ENCODE peak calls at places on chromosome 2, in six cellular contexts. P is CD8-positive, alpha-beta T cell; J is neuronal stem cell; Z is GM23248; K is fibroblast of lung; F is IMR-90. T is an unnamed sample.

GRCh38 chr2:4391013-4391412 is 687.6 kb downstream of the DCDC2C start:
- DNase-seq in K (no peak), P (no peak), J (no peak), Z (no peak), F (no peak), T (no peak)

GRCh38 chr2:109067829-109068152 is 61.2 kb upstream of the SH3RF3 start:
- DNase-seq in Z (no peak), F (no peak), P (no peak), K (no peak), J (no peak), T (no peak)

GRCh38 chr2:148201075-148202004 is 180.4 kb downstream of the MBD5 start:
- DNase-seq in P (peak; percentile 2), F (peak; percentile 31), Z (peak; percentile 47), J (peak; percentile 35), K (peak; percentile 12), T (peak; percentile 42)

GRCh38 chr2:121897335-121897970 is 142.0 kb downstream of the TSN start:
- DNase-seq in P (no peak), J (no peak), Z (peak; percentile 71), K (peak; percentile 25), F (peak; percentile 27), T (peak; percentile 34)

GRCh38 chr2:239441261-239441701 is 40.5 kb upstream of the HDAC4 start:
- DNase-seq in F (no peak), P (no peak), K (peak; percentile 17), Z (no peak), J (no peak), T (no peak)

GRCh38 chr2:26193578-26194231 is 20.8 kb downstream of the GAREM2 start:
- DNase-seq in K (no peak), P (no peak), J (no peak), F (peak; percentile 62), Z (peak; percentile 63), T (no peak)

GRCh38 chr2:1283856-1284255 is 129.4 kb upstream of the TPO start:
- DNase-seq in F (no peak), K (no peak), Z (no peak), P (no peak), J (no peak), T (no peak)

GRCh38 chr2:147017976-147018645 is 826.7 kb upstream of the ACVR2A start:
- DNase-seq in K (no peak), P (no peak), Z (peak; percentile 33), J (no peak), F (no peak), T (no peak)

GRCh38 chr2:215060851-215061541 is 77.4 kb downstream of the ABCA12 start:
- DNase-seq in F (no peak), K (no peak), Z (peak; percentile 5), J (no peak), P (no peak), T (no peak)

GRCh38 chr2:65782996-65783650 is 350.7 kb upstream of the SPRED2 start:
- DNase-seq in J (no peak), Z (no peak), F (no peak), K (no peak), P (no peak), T (no peak)

GRCh38 chr2:54187331-54187730 is 68.7 kb downstream of the TSPYL6 start:
- DNase-seq in F (no peak), P (no peak), Z (no peak), J (no peak), K (no peak), T (no peak)

GRCh38 chr2:181742908-181743722 is 62.8 kb upstream of the NEUROD1 start:
- DNase-seq in P (no peak), J (peak; percentile 15), Z (peak; percentile 74), K (peak; percentile 62), F (peak; percentile 73), T (peak; percentile 68)

GRCh38 chr2:170587937-170588336 is 127.2 kb upstream of the SP5 start:
- DNase-seq in Z (no peak), P (no peak), J (no peak), F (no peak), K (no peak), T (no peak)

GRCh38 chr2:7555260-7555659 is 638.0 kb downstream of the RNF144A start:
- DNase-seq in K (no peak), J (no peak), P (no peak), Z (no peak), F (no peak), T (no peak)

GRCh38 chr2:232592687-232593407 is 40.6 kb upstream of the EFHD1 start:
- DNase-seq in K (peak; percentile 89), F (peak; percentile 82), Z (peak; percentile 93), P (no peak), J (no peak), T (peak; percentile 77)

GRCh38 chr2:203718087-203718486 is 11.6 kb downstream of the CD28 start:
- DNase-seq in K (peak; percentile 13), Z (peak; percentile 21), F (peak; percentile 2), J (no peak), P (no peak), T (no peak)

GRCh38 chr2:232479341-232480200 is 8.1 kb downstream of the ECEL1 start:
- DNase-seq in Z (no peak), J (no peak), F (no peak), K (no peak), P (no peak), T (no peak)

GRCh38 chr2:222298311-222299150 is at the start of gene PAX3:
- DNase-seq in F (no peak), J (no peak), Z (no peak), K (peak; percentile 90), P (no peak), T (no peak)

DNA sequence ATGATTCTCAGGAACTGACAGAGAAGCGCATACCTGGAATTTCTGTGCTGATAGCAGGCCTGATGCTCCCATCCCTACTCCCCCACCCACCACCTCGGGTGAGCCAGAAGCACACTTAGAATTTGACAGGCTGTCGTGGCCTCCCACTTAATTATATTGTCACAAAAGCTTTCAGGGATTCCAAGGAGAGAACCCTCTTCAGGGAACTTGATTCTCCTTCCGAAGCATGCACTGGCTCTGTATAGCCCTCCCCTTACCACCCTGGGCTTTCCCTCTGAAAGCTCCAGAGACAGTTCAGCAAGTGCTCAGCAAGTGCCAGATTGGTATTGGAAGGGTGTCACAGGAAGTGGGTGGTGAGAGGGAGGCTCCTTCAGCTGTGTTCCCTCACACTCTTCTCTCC is 252.5 kb upstream of the SIX2 start:
- DNase-seq in Z (no peak), K (no peak), J (no peak), P (no peak), F (no peak), T (no peak)
- H3K4me1 ChIP-seq in Z (no peaks in the 10 kb centered on the region), K (no peaks in the 10 kb centered on the region), J (peaks cover 20% of the 10 kb centered on the region), P (no peaks in the 10 kb centered on the region), F (peaks cover 11% of the 10 kb centered on the region), T (no peaks in the 10 kb centered on the region)

DNA sequence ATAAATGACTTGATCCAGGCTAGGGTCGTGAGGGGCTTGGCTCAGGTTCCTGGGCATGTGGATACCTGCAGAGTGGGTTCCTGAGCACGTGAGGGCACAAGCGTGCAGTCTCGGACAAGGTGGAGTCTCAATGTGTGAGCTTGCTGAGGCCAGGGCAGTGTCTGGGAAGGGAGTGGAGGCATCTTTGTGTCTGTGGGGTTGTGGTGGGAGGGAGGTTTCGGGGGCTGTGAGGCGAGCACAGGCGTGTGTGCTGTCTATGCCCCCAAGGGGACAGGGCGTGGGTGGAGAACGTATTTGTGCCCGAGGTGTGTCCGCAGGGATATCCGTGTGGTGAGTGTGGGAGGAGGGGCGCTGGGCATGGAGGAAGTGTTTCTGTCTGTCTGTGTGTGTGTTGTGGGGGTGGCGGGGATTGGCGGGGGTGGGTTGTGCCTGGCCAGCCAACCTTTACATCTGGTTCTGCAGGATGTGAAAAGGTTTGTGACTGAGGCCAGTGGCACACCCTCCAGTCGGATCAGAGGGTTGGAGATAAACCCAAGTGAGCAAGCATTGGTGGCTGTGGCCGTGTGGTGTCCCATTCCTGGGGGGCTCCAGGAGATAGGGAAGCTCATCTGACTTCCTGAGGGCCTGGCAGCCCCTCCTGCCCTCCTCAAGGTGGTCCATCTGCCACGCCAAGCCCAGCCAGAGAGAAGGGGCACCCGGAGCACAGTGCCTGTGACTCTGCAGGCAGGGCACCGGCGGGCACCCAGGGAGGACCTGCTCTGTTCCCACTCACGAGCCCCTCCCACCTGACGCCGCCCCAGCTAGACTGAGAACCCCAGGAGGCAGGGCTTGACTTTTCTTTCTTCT is 57.1 kb downstream of the ZFP36L2 start:
- DNase-seq in Z (no peak), J (no peak), P (no peak), K (no peak), F (no peak), T (no peak)
- H3K4me1 ChIP-seq in Z (peaks cover 9% of the 10 kb centered on the region), J (peaks cover 16% of the 10 kb centered on the region), P (peaks cover 64% of the 10 kb centered on the region), K (peaks cover 5% of the 10 kb centered on the region), F (peaks cover 15% of the 10 kb centered on the region), T (peaks cover 22% of the 10 kb centered on the region)

DNA sequence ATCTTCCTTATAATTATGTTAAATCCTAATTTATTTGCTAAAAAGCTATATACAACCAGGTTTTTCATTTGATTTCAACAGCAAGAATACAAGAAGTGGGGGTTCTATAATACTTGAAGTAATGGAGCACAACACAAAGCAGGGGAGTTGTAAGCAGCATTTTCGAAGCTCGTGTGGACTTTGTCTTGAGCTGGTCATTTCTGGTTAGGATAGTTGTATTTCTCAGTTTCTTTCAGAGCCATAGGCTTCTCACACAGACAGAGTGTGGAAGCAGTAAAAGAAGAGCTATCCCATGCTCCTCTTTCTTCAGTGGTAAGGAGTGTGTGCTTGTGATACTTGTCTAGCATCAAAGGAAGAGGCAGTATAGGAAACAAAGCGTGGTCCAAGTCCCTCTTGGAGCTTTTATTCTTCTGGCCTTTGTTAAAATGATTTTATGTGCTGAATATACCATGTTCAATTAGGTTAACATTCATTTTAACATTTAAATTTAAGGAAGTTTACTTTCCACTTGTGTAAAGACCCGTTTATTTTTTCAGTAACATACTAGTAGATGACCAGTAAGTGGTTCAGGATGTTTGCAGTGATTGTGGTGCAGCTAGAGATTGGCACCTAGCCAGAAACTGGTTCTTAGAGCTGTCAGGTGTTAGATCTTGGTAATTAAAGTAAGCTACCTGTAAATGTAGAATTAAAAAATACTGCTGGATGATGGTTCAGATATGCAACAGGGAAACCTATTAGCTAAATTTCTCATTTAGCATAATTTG is 14.6 kb downstream of the CCNYL1 start:
- DNase-seq in K (no peak), J (no peak), F (no peak), Z (no peak), P (no peak), T (no peak)
- H3K4me1 ChIP-seq in K (peaks cover 6% of the 10 kb centered on the region), J (no peaks in the 10 kb centered on the region), F (peaks cover 4% of the 10 kb centered on the region), Z (peaks cover 24% of the 10 kb centered on the region), P (peaks cover 16% of the 10 kb centered on the region), T (peaks cover 60% of the 10 kb centered on the region)

GRCh38 chr2:11411768-11412448 is 54.1 kb downstream of the E2F6 start:
- DNase-seq in F (peak; percentile 63), J (peak; percentile 39), K (peak; percentile 21), Z (peak; percentile 63), P (no peak), T (no peak)

GRCh38 chr2:11412449-11412810 is 53.5 kb downstream of the E2F6 start:
- DNase-seq in F (no peak), P (no peak), K (no peak), Z (no peak), J (no peak), T (no peak)

GRCh38 chr2:11410101-11410500 is 55.9 kb downstream of the E2F6 start:
- DNase-seq in P (no peak), K (no peak), J (no peak), F (no peak), Z (no peak), T (no peak)

GRCh38 chr2:11409184-11409959 is 56.6 kb downstream of the E2F6 start:
- DNase-seq in Z (peak; percentile 50), P (no peak), F (no peak), J (no peak), K (no peak), T (no peak)

GRCh38 chr2:11411244-11411643 is 54.7 kb downstream of the E2F6 start:
- DNase-seq in P (no peak), K (no peak), F (no peak), Z (no peak), J (no peak), T (no peak)
- H3K4me1 ChIP-seq in P (no peaks in the 10 kb centered on the region), K (peaks cover 12% of the 10 kb centered on the region), F (peaks cover 5% of the 10 kb centered on the region), Z (peaks cover 7% of the 10 kb centered on the region), J (peaks cover 3% of the 10 kb centered on the region), T (no peaks in the 10 kb centered on the region)

GRCh38 chr2:17818235-17818634 is 2.0 kb downstream of the MSGN1 start:
- DNase-seq in Z (no peak), K (no peak), P (no peak), J (no peak), F (no peak), T (no peak)
- H3K4me1 ChIP-seq in Z (peaks cover 10% of the 10 kb centered on the region), K (peaks cover 2% of the 10 kb centered on the region), P (no peaks in the 10 kb centered on the region), J (peaks cover 24% of the 10 kb centered on the region), F (no peaks in the 10 kb centered on the region), T (no peaks in the 10 kb centered on the region)

T was measured in HCT116.